ENCODE peak calls at places on chromosomes 1 and 21, in six cellular contexts. V, R, Q, N, Z and M are unnamed samples.

GRCh38 chr1:170967042-170967910 is 31.9 kb downstream of the MROH9 start:
- DNase-seq in R (peak), N (peak), Z (no peak), V (peak), Q (no peak), M (peak)

GRCh38 chr1:201307760-201308499 is 24.6 kb downstream of the PKP1 start:
- DNase-seq in N (no peak), V (no peak), Q (peak), R (no peak), Z (no peak), M (no peak)

GRCh38 chr1:66947267-66947666 is 22.5 kb downstream of the MIER1 start:
- DNase-seq in Z (no peak), V (no peak), R (no peak), N (no peak), Q (no peak), M (no peak)

GRCh38 chr1:117919376-117919775 is 10.0 kb downstream of the GDAP2 start:
- DNase-seq in V (no peak), R (no peak), Q (no peak), Z (no peak), N (no peak), M (no peak)

GRCh38 chr1:32716312-32717126 is 13.9 kb upstream of the SYNC start:
- DNase-seq in N (peak), V (peak), R (peak), Q (no peak), Z (no peak), M (peak)

GRCh38 chr1:81126989-81127571 is 673.7 kb upstream of the ADGRL2 start:
- DNase-seq in Q (no peak), V (no peak), Z (no peak), N (peak), R (no peak), M (no peak)

GRCh38 chr1:210264521-210265380 is 32.2 kb downstream of the SERTAD4 start:
- DNase-seq in Z (no peak), R (peak), N (no peak), V (no peak), Q (no peak), M (no peak)

GRCh38 chr1:52098139-52098871 is 42.2 kb downstream of the BTF3L4 start:
- DNase-seq in Z (no peak), Q (no peak), R (no peak), V (no peak), N (no peak), M (no peak)

GRCh38 chr1:194710671-194711070 is 1524.3 kb upstream of the B3GALT2 start:
- DNase-seq in Z (no peak), R (no peak), V (no peak), N (no peak), Q (no peak), M (no peak)

GRCh38 chr1:54768093-54768492 is 3.8 kb upstream of the PARS2 start:
- DNase-seq in R (no peak), V (no peak), Q (no peak), Z (no peak), N (no peak), M (no peak)

GRCh38 chr21:44907225-44907965 is 13.3 kb downstream of the ITGB2 start:
- DNase-seq in Z (no peak), Q (no peak), R (no peak), V (no peak), N (no peak), M (no peak)

GRCh38 chr1:24415910-24416665 is 486 bp downstream of the NIPAL3 start:
- DNase-seq in Q (no peak), N (no peak), R (no peak), V (no peak), Z (no peak), M (peak)

GRCh38 chr1:12636098-12636950 is 7.6 kb upstream of the AADACL4 start:
- DNase-seq in N (no peak), Z (peak), Q (no peak), V (no peak), R (peak), M (peak)

GRCh38 chr1:115710859-115711624 is 57.5 kb downstream of the CASQ2 start:
- DNase-seq in Q (no peak), R (no peak), V (no peak), Z (no peak), N (no peak), M (no peak)

GRCh38 chr1:208007938-208008342 is 97.0 kb upstream of the CD34 start:
- DNase-seq in R (no peak), Z (no peak), Q (no peak), N (no peak), V (no peak), M (no peak)

GRCh38 chr1:229557913-229558414 is 543 bp downstream of the ABCB10 start:
- DNase-seq in Z (no peak), N (peak), V (peak), R (peak), Q (peak), M (peak)

GRCh38 chr1:19704247-19705113 is 39.8 kb downstream of the HTR6 start:
- DNase-seq in R (peak), V (peak), N (peak), Q (peak), Z (peak), M (peak)

GRCh38 chr1:224116131-224116530 is 2.2 kb downstream of the FBXO28 start:
- DNase-seq in Q (no peak), N (peak), R (peak), V (peak), Z (no peak), M (no peak)

GRCh38 chr1:108560430-108561144 is 687 bp downstream of the EEIG2 start:
- DNase-seq in R (peak), Z (peak), Q (peak), N (peak), V (peak), M (peak)

GRCh38 chr1:85148524-85149250 is 52.1 kb downstream of the SYDE2 start:
- DNase-seq in R (no peak), Q (no peak), Z (no peak), V (peak), N (no peak), M (no peak)

GRCh38 chr1:160156361-160156760 is 5.0 kb downstream of the ATP1A4 start:
- DNase-seq in N (no peak), R (no peak), V (no peak), Z (no peak), Q (no peak), M (no peak)

GRCh38 chr1:153536618-153537375 is 1.0 kb upstream of the S100A6 start:
- DNase-seq in N (no peak), V (no peak), Q (peak), R (no peak), Z (no peak), M (no peak)

GRCh38 chr1:180080439-180080838 is 74.2 kb upstream of the QSOX1 start:
- DNase-seq in R (no peak), Z (no peak), Q (no peak), N (no peak), V (no peak), M (no peak)

GRCh38 chr1:107530543-107530942 is 389.7 kb downstream of the NTNG1 start:
- DNase-seq in Q (no peak), R (no peak), Z (no peak), V (no peak), N (no peak), M (no peak)

GRCh38 chr1:6105763-6106162 is 60.1 kb downstream of the KCNAB2 start:
- DNase-seq in Q (no peak), V (no peak), R (no peak), Z (no peak), N (no peak), M (no peak)

GRCh38 chr1:184299796-184300195 is 87.0 kb upstream of the C1orf21 start:
- DNase-seq in V (no peak), R (no peak), Q (no peak), N (no peak), Z (no peak), M (no peak)

GRCh38 chr21:42521384-42521783 is 7.7 kb downstream of the SLC37A1 start:
- DNase-seq in N (no peak), R (no peak), Z (no peak), V (no peak), Q (no peak), M (peak)

GRCh38 chr1:179001451-179001850 is 24.2 kb upstream of the FAM20B start:
- DNase-seq in N (no peak), V (no peak), Z (no peak), R (no peak), Q (no peak), M (no peak)

GRCh38 chr1:156502749-156503671 is 2.4 kb upstream of the MEF2D start:
- DNase-seq in V (peak), Q (peak), Z (peak), R (peak), N (no peak), M (peak)

GRCh38 chr21:17343055-17343454 is 169.8 kb upstream of the CXADR start:
- DNase-seq in N (peak), Q (no peak), V (peak), Z (no peak), R (peak), M (no peak)